ENCODE peak calls at places on chromosomes 13 and 19, in ten cellular contexts. F, C, V, H, U, Z, N, E, K and X are unnamed samples.

GRCh38 chr19:21593934-21594844 is 88.8 kb downstream of the ZNF429 start:
- DNase-seq in K (no peak), V (no peak), F (no peak), U (no peak), N (no peak), Z (no peak), C (no peak), H (no peak), E (no peak), X (no peak)

GRCh38 chr19:44796701-44797115 is 12.2 kb upstream of the BCAM start:
- DNase-seq in Z (peak), E (no peak), F (no peak), C (no peak), N (no peak), K (no peak), V (no peak), U (no peak), H (no peak), X (no peak)

GRCh38 chr19:55251296-55252081 is 7.3 kb downstream of the PPP6R1 start:
- DNase-seq in E (no peak), N (no peak), Z (no peak), U (no peak), F (peak), K (peak), V (peak), C (no peak), H (no peak), X (no peak)

GRCh38 chr13:42740753-42741152 is 40.6 kb upstream of the FAM216B start:
- DNase-seq in F (no peak), Z (peak), K (no peak), E (no peak), V (no peak), H (no peak), N (no peak), U (no peak), C (peak), X (peak)

GRCh38 chr19:39284032-39284431 is 12.2 kb upstream of the IFNL1 start:
- DNase-seq in F (no peak), E (no peak), U (no peak), C (no peak), K (no peak), V (no peak), Z (no peak), N (no peak), H (no peak), X (no peak)

GRCh38 chr13:27372896-27373295 is 51.5 kb upstream of the GTF3A start:
- DNase-seq in E (no peak), K (no peak), C (peak), V (no peak), F (no peak), Z (peak), N (no peak), H (no peak), U (no peak), X (peak)

GRCh38 chr13:46586766-46587509 is 34.0 kb downstream of the LRCH1 start:
- DNase-seq in C (no peak), E (no peak), V (no peak), H (no peak), Z (no peak), U (no peak), K (peak), N (no peak), F (no peak), X (no peak)

GRCh38 chr13:113178070-113178895 is 19.8 kb downstream of the PROZ start:
- DNase-seq in U (no peak), H (peak), E (peak), N (peak), V (no peak), C (no peak), K (peak), F (no peak), Z (no peak), X (no peak)

GRCh38 chr19:308471-309205 is 17.4 kb upstream of the PLPP2 start:
- DNase-seq in C (no peak), F (peak), Z (no peak), E (no peak), U (no peak), K (no peak), N (no peak), H (no peak), V (no peak), X (no peak)

GRCh38 chr19:9724157-9724556 is 44.4 kb downstream of the ZNF846 start:
- DNase-seq in E (no peak), Z (no peak), H (no peak), N (no peak), K (no peak), C (no peak), F (no peak), U (no peak), V (no peak), X (no peak)

GRCh38 chr19:42540071-42540553 is 11.8 kb upstream of the CEACAM1 start:
- DNase-seq in E (no peak), K (no peak), V (no peak), U (no peak), Z (no peak), N (no peak), C (no peak), F (no peak), H (peak), X (no peak)

GRCh38 chr13:19153782-19154450 is 27.7 kb downstream of the TUBA3C start:
- DNase-seq in V (no peak), Z (peak), N (no peak), C (no peak), U (no peak), E (no peak), F (no peak), H (no peak), K (no peak), X (peak)

GRCh38 chr13:109764474-109765292 is 21.7 kb downstream of the IRS2 start:
- DNase-seq in K (peak), U (no peak), H (no peak), Z (no peak), C (no peak), F (no peak), N (peak), E (no peak), V (no peak), X (peak)

GRCh38 chr19:36837525-36837901 is 674 bp downstream of the ZNF790 start:
- DNase-seq in V (no peak), Z (no peak), N (no peak), F (no peak), K (peak), E (no peak), U (no peak), C (peak), H (no peak), X (no peak)

GRCh38 chr13:114167445-114167844 is 11.6 kb upstream of the CFAP97D2 start:
- DNase-seq in E (no peak), Z (no peak), K (peak), N (peak), U (no peak), C (no peak), H (no peak), V (no peak), F (no peak), X (no peak)

GRCh38 chr19:12055784-12056183 is 3.0 kb upstream of the ZNF878 start:
- DNase-seq in E (no peak), U (no peak), H (no peak), Z (no peak), N (no peak), C (no peak), V (no peak), F (no peak), K (no peak), X (no peak)

GRCh38 chr19:6005321-6006069 is 27.6 kb upstream of the RANBP3 start:
- DNase-seq in K (no peak), N (no peak), E (no peak), U (no peak), Z (no peak), V (no peak), H (no peak), F (no peak), C (no peak), X (no peak)

GRCh38 chr19:52221831-52222375 is 32.1 kb downstream of the PPP2R1A start:
- DNase-seq in N (peak), H (no peak), V (no peak), Z (no peak), C (no peak), K (peak), U (no peak), F (no peak), E (no peak), X (no peak)

GRCh38 chr19:50478901-50479715 is 2.5 kb upstream of the GARIN5A start:
- DNase-seq in E (no peak), V (no peak), Z (peak), K (peak), N (peak), H (peak), U (no peak), F (peak), C (no peak), X (peak)

GRCh38 chr13:78201411-78201810 is 282.8 kb upstream of the EDNRB start:
- DNase-seq in V (no peak), N (no peak), Z (no peak), E (no peak), F (no peak), U (no peak), K (no peak), H (no peak), C (no peak), X (no peak)

GRCh38 chr13:24232037-24232436 is 71.5 kb downstream of the SPATA13 start:
- DNase-seq in K (no peak), E (no peak), H (no peak), U (no peak), Z (no peak), V (no peak), C (no peak), F (no peak), N (no peak), X (no peak)

GRCh38 chr13:106132216-106132615 is 403.2 kb downstream of the EFNB2 start:
- DNase-seq in N (no peak), V (no peak), H (no peak), K (no peak), C (no peak), E (no peak), F (no peak), U (no peak), Z (no peak), X (no peak)

GRCh38 chr13:76868451-76868850 is 17.8 kb downstream of the KCTD12 start:
- DNase-seq in V (no peak), N (no peak), U (no peak), Z (no peak), F (no peak), H (peak), K (no peak), C (no peak), E (no peak), X (no peak)

GRCh38 chr19:31992750-31993149 is 352.7 kb upstream of the ZNF507 start:
- DNase-seq in V (no peak), C (no peak), F (no peak), E (no peak), U (no peak), K (no peak), Z (no peak), N (no peak), H (no peak), X (no peak)

GRCh38 chr13:27523345-27524073 is 73.1 kb upstream of the MTIF3 start:
- DNase-seq in F (no peak), E (no peak), C (no peak), K (peak), Z (no peak), V (no peak), U (no peak), H (no peak), N (no peak), X (no peak)

GRCh38 chr19:7852851-7853759 is 21.1 kb downstream of the PRR36 start:
- DNase-seq in V (peak), H (peak), U (no peak), C (peak), F (peak), N (no peak), K (peak), E (no peak), Z (peak), X (peak)

GRCh38 chr13:113791226-113791625 is 32.2 kb downstream of the TMEM255B start:
- DNase-seq in V (no peak), C (no peak), N (no peak), Z (no peak), U (no peak), F (peak), K (no peak), E (no peak), H (no peak), X (no peak)

GRCh38 chr13:73060251-73061160 is 1.7 kb downstream of the KLF5 start:
- DNase-seq in U (no peak), E (peak), C (peak), K (peak), F (peak), Z (no peak), H (peak), V (no peak), N (peak), X (peak)

GRCh38 chr19:51688665-51689571 is 4.2 kb upstream of the SPACA6 start:
- DNase-seq in H (peak), Z (peak), F (peak), U (peak), K (peak), N (peak), C (peak), E (peak), V (no peak), X (peak)

GRCh38 chr13:102847272-102848234 is 1.7 kb downstream of the ERCC5 start:
- DNase-seq in C (peak), K (peak), F (peak), E (no peak), H (peak), V (no peak), N (no peak), Z (peak), U (no peak), X (no peak)

GRCh38 chr13:77554079-77554478 is 18.6 kb downstream of the SCEL start:
- DNase-seq in V (no peak), C (no peak), U (peak), E (no peak), F (no peak), Z (no peak), N (no peak), H (no peak), K (no peak), X (no peak)

GRCh38 chr19:44904426-44904994 is 1.1 kb upstream of the APOE start:
- DNase-seq in U (no peak), C (peak), K (no peak), H (no peak), N (no peak), V (no peak), F (no peak), E (no peak), Z (peak), X (no peak)

GRCh38 chr19:53432088-53432661 is 391 bp downstream of the ZNF761 start:
- DNase-seq in K (peak), C (peak), N (peak), H (peak), E (no peak), U (no peak), Z (peak), F (peak), V (no peak), X (peak)

GRCh38 chr13:25630327-25630726 is 258.6 kb downstream of the ATP8A2 start:
- DNase-seq in K (no peak), H (no peak), Z (no peak), V (no peak), E (no peak), C (no peak), N (no peak), U (no peak), F (no peak), X (peak)

DNA sequence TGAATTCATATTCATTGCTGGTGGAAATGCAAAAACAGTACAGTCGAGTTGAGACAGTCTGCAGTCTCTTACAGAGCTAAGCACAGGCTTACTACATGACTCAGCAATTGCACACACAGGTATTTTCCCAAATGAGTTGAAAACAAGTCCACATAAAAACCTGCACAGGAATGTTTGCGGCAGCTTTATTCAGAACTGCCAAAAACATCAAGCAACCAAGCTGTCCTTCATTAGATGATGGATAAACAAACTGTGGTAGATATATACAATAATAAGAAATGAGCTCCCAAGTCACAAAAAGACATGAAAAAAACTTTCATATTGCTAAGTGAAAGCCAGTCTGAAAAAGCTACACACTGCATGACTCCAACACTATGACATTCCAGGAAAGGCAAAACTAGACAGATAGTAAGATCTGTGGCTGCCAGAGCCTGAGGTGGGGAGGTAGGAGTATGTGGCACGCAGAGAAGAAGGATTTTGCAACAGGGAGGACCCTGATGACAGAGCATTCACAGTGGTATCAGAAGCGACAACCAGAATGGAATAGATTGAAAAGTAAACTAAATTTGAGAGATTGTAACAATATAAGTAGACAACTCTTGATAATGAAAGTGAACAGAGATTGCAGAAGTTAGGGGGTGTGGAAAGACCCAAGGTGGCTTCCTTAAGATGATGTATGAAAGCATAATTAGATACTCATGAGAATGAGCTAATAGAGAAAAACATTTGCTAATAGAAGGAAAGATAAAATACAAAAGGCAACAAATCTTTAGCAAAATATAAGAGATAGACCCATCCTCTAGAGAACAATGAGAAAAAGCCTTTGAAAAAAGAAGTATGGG is 52.7 kb downstream of the TSC22D1 start:
- DNase-seq in F (no peak), E (peak), Z (peak), H (peak), U (peak), C (peak), K (peak), N (peak), V (no peak), X (no peak)
- H3K4me3 ChIP-seq in F (no peak), E (peak), Z (peak), H (no peak), U (peak), C (no peak), K (no peak), N (no peak), V (no peak), X (no peak)

DNA sequence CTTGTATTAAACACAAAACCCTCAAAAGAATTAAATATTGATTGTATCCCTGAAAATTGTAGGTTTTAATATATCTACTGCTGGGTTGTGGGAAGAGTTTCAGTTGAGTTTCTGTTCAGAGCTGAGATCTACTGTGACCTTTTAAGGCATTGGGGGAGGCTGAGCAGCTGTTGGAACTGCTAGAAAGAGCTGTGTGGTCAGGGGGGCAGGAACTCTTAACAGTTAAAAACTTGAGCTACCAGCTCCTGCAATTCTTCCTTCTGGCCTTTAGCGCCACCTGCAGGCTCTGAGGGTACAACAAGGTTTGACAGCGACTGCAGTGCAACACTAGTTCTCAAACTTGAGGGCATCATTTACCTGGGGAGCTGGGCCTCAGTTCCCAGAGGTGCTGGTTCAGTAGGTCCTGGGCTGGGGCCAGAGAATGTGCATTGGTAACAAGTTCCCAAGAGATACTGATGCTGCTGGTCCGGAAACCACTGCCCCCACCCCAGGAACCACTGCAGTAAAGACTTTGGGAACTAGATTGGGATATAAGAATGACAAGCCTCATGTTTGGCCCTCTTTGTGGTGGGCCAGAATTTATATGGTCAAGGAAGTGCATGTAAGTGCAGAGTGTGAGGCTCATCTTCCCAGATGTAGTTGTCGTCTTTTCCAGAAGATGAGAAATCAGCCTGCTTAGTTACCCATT is 2.5 kb downstream of the RNASEH2B start:
- DNase-seq in Z (peak), U (no peak), E (peak), H (peak), V (peak), F (peak), C (peak), N (peak), K (peak), X (peak)
- H3K4me3 ChIP-seq in Z (no peak), U (no peak), E (no peak), H (peak), V (peak), F (peak), C (no peak), N (no peak), K (no peak), X (peak)

GRCh38 chr13:74248477-74248876 is 114.3 kb upstream of the KLF12 start:
- DNase-seq in K (no peak), E (no peak), Z (no peak), H (no peak), N (no peak), U (no peak), V (no peak), C (no peak), F (no peak), X (no peak)

GRCh38 chr13:74246398-74246975 is 112.3 kb upstream of the KLF12 start:
- DNase-seq in N (no peak), V (peak), K (peak), U (no peak), E (no peak), C (no peak), F (no peak), H (peak), Z (no peak), X (no peak)

DNA sequence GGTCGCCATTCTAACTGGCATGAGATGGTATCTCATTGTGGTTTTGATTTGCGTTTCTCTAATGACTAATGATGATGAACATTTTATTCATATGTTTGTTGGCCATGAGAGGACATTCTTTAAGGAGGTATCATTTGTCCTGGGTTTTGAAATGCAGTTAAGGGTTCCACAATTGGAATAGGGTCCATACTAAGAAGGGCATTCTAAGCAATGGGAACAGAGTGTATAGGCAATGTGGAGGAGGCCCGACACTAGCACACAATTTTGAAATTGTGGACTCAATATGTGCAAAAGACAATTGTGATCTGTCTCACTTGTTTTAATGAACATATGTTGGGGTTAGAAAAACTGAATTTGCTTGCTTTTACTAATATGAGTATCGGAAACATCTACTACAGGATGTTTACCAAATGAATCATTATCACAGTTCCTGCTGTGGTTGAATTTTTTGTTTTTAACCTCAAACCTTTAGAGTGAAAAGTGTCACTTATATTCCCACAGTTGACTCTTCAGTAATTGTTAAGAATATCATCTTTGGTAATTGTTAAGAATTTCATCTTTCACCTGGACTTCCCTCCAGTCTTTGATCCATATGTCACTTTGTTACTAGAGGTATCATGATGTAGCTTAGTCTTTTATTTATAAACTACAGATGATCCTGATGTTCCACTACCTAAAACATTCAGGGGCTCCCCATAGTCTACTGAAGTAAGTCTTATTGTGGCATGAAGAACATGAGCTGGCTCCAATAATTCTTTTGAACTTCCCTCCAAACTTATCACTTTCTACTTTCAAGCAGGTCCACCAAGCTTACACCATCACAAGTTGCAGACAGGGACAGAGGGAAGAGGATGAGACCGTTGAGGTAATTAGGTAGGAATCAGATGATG is 109.7 kb upstream of the KLF12 start:
- DNase-seq in F (no peak), H (peak), U (no peak), N (peak), Z (no peak), K (peak), E (no peak), V (no peak), C (no peak), X (no peak)
- H3K4me3 ChIP-seq in F (no peak), H (no peak), U (no peak), N (no peak), Z (no peak), K (no peak), E (no peak), V (peak), C (no peak), X (no peak)

DNA sequence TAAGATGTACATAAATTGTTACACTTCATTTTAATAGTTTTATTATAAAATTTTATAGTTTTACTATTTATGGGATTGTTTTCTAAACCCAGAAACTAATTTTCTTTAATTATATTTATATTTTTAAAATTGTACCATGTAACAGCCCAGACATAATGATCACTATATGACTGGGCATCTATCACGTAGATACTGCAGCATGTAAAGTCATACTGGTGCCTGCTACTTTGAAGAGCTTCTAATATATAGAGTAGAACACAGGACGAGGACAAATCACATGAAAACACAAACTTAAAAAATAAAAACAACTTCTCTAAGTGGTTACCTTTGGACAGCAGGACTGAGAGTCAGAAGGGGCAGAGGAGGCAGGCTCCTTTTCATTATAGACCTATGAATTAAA is 5.3 kb downstream of the ELF1 start:
- DNase-seq in U (no peak), Z (no peak), H (no peak), E (no peak), N (no peak), V (no peak), C (no peak), K (no peak), F (no peak), X (no peak)
- H3K4me3 ChIP-seq in U (no peak), Z (no peak), H (no peak), E (no peak), N (no peak), V (peak), C (no peak), K (no peak), F (no peak), X (no peak)